ENCODE peak calls at places on chromosomes 2 and 18, in ten cellular contexts. X is IMR-90, O is BE2C, N is pancreas, J is HCT116, V is sigmoid colon, L is fibroblast of lung, M is psoas muscle, D is tibial artery, U is HepG2. T is an unnamed sample. For H3K36me3, the result is how much of the 10 kb centered on the place peaks cover.

GRCh38 chr2:110716959-110717645 is 15.3 kb upstream of the ACOXL start:
- DNase-seq in U (no peak), D (no peak), X (no peak), N (no peak), J (no peak), O (no peak), V (no peak), L (peak), M (no peak), T (no peak)

GRCh38 chr2:128378231-128379020 is 59.8 kb upstream of the HS6ST1 start:
- DNase-seq in L (no peak), X (no peak), V (peak), J (no peak), O (peak), M (no peak), U (no peak), N (peak), D (peak), T (no peak)

GRCh38 chr2:85998071-85998991 is 107.4 kb downstream of the POLR1A start:
- DNase-seq in U (no peak), M (peak), D (peak), J (no peak), O (no peak), L (peak), X (peak), N (no peak), V (peak), T (no peak)

GRCh38 chr2:50594233-50594632 is 437.7 kb downstream of the NRXN1 start:
- DNase-seq in J (no peak), O (no peak), V (no peak), N (no peak), L (no peak), U (no peak), M (no peak), D (no peak), X (no peak), T (no peak)

GRCh38 chr2:62292190-62292589 is 96.3 kb downstream of the B3GNT2 start:
- DNase-seq in U (peak), N (no peak), L (no peak), O (no peak), V (no peak), M (no peak), J (no peak), X (peak), D (no peak), T (peak)

GRCh38 chr2:11128258-11128951 is 26.9 kb upstream of the SLC66A3 start:
- DNase-seq in D (no peak), U (no peak), O (no peak), J (no peak), V (no peak), M (no peak), N (no peak), X (peak), L (peak), T (no peak)

GRCh38 chr2:178874529-178875240 is 67.5 kb upstream of the TTN start:
- DNase-seq in U (no peak), V (no peak), N (no peak), O (no peak), J (no peak), D (peak), M (no peak), X (no peak), L (no peak), T (no peak)

GRCh38 chr18:70423988-70424387 is 135.1 kb downstream of the SOCS6 start:
- DNase-seq in U (no peak), V (no peak), O (no peak), J (peak), N (no peak), L (no peak), D (no peak), X (no peak), M (no peak), T (no peak)

GRCh38 chr2:240896394-240896793 is 438 bp upstream of the MAB21L4 start:
- DNase-seq in D (no peak), L (no peak), V (no peak), O (no peak), M (no peak), X (no peak), J (no peak), N (no peak), U (no peak), T (no peak)

GRCh38 chr18:21112140-21112473 is 494 bp upstream of the ROCK1 start:
- DNase-seq in X (no peak), L (no peak), O (no peak), M (peak), N (no peak), V (no peak), U (no peak), J (no peak), D (no peak), T (no peak)

GRCh38 chr2:234996467-234997270 is 44.9 kb downstream of the SH3BP4 start:
- DNase-seq in J (no peak), O (no peak), U (peak), X (peak), N (no peak), D (no peak), L (peak), M (no peak), V (peak), T (peak)

GRCh38 chr2:137675584-137676327 is 288.5 kb upstream of the HNMT start:
- DNase-seq in U (no peak), O (no peak), N (no peak), J (no peak), D (no peak), X (no peak), L (no peak), V (no peak), M (no peak), T (no peak)

GRCh38 chr2:72325592-72326422 is 178.1 kb upstream of the CYP26B1 start:
- DNase-seq in M (no peak), O (peak), U (peak), J (no peak), L (peak), V (no peak), D (no peak), X (peak), N (no peak), T (no peak)

GRCh38 chr2:35495182-35495581 is 860.4 kb upstream of the CRIM1 start:
- DNase-seq in V (no peak), N (no peak), J (no peak), D (no peak), M (no peak), O (no peak), X (no peak), L (no peak), U (no peak), T (no peak)

GRCh38 chr2:20034821-20035220 is 16.6 kb downstream of the LAPTM4A start:
- DNase-seq in U (no peak), M (no peak), V (no peak), N (no peak), O (no peak), L (no peak), D (no peak), J (no peak), X (no peak), T (no peak)

GRCh38 chr18:32730620-32731021 is 42.2 kb downstream of the KLHL14 start:
- DNase-seq in M (no peak), D (no peak), O (no peak), N (no peak), J (no peak), X (no peak), U (no peak), L (no peak), V (no peak), T (no peak)

GRCh38 chr18:32734442-32734841 is 38.4 kb downstream of the KLHL14 start:
- DNase-seq in X (no peak), U (no peak), M (no peak), N (no peak), D (no peak), O (no peak), J (no peak), L (no peak), V (no peak), T (no peak)

GRCh38 chr18:32735781-32736180 is 37.0 kb downstream of the KLHL14 start:
- DNase-seq in L (peak), V (no peak), X (peak), J (no peak), U (peak), M (no peak), D (no peak), N (no peak), O (no peak), T (peak)

GRCh38 chr18:32732165-32732564 is 40.7 kb downstream of the KLHL14 start:
- DNase-seq in O (no peak), L (no peak), V (no peak), D (no peak), N (no peak), U (no peak), J (no peak), X (no peak), M (no peak), T (no peak)

DNA sequence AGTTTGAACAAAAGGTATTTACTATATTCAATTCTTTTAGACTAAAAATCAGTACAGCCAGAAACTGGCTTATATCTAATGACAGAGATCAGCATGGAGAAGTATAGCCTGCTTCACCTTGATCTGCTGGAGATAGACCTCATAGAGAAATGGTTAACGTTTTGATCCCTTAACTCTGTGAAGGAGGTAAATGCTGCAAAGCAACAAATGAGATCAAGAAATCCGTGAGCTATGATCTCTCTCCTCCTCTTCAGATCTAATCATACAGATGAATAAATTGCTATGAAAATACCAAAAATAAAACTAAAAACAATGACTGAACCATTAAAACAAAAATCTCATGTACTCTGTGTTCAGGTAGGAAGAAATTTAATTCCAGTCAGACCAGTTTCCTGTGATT is 42.8 kb downstream of the KLHL14 start:
- DNase-seq in M (no peak), J (no peak), L (no peak), X (no peak), U (no peak), V (no peak), O (no peak), D (no peak), N (no peak), T (no peak)
- H3K4me3 ChIP-seq in M (peak), J (no peak), L (no peak), X (no peak), U (no peak), V (peak), O (peak), D (peak), N (peak), T (peak)

GRCh38 chr2:151669585-151670081 is 64.6 kb downstream of the NEB start:
- DNase-seq in J (no peak), V (no peak), O (no peak), M (no peak), U (no peak), D (no peak), X (no peak), L (no peak), N (no peak), T (peak)

GRCh38 chr2:151670346-151670745 is 63.9 kb downstream of the NEB start:
- DNase-seq in U (no peak), J (no peak), D (no peak), X (no peak), O (no peak), N (no peak), V (no peak), L (no peak), M (no peak), T (no peak)

GRCh38 chr2:151665959-151666358 is 68.3 kb downstream of the NEB start:
- DNase-seq in D (no peak), X (no peak), O (no peak), U (no peak), N (no peak), M (no peak), J (no peak), V (no peak), L (no peak), T (no peak)

GRCh38 chr2:151671198-151671597 is 63.1 kb downstream of the NEB start:
- DNase-seq in N (no peak), L (no peak), X (no peak), D (no peak), U (no peak), V (no peak), J (no peak), M (no peak), O (no peak), T (no peak)

GRCh38 chr2:151668737-151669136 is 65.5 kb downstream of the NEB start:
- DNase-seq in D (no peak), X (no peak), J (no peak), O (no peak), N (no peak), M (no peak), U (no peak), V (no peak), L (no peak), T (no peak)
- TF ChIP-seq CTCF in D (no peak), X (no peak), J (no peak), O (no peak), N (no peak), M (no peak), U (peak), V (no peak), L (no peak), T (no peak)

GRCh38 chr2:161316686-161317085 is 8.5 kb downstream of the PSMD14 start:
- DNase-seq in D (no peak), M (no peak), V (no peak), L (peak), N (no peak), X (peak), O (no peak), U (no peak), J (no peak), T (no peak)
- H3K36me3 ChIP-seq in D (under half), M (under half), V (under half), L (under half), N (under half), X (under half), O (under half), U (under half), J (under half), T (under half)

DNA sequence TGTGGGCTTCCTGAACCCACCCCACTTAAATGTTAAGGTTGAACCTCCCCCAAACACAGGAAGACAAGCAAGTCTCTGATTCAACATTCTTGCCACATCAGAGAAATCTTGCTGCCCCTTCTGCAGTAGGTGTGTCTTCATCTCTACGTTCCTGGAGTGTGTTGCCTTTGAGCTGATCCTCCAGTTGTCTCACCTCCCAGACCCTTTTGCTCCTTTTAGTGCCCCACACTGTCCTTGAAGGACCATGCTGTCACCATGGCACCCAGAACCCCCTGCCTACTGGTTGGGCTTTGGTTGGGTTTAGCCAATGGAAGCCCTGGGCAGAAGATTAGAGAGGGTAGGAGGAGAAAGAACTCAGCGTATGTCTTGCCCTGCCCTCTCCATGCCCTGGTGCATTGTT is 10.7 kb downstream of the CAB39 start:
- DNase-seq in V (no peak), N (no peak), U (no peak), M (no peak), L (no peak), J (no peak), D (no peak), O (no peak), X (no peak), T (no peak)
- H3K4me3 ChIP-seq in V (no peak), N (no peak), U (no peak), M (no peak), L (no peak), J (no peak), D (no peak), O (no peak), X (no peak), T (no peak)

GRCh38 chr18:57434536-57435494 is at the start of gene ONECUT2:
- DNase-seq in X (peak), J (peak), M (peak), N (peak), U (peak), O (peak), L (peak), D (peak), V (peak), T (peak)
- TF ChIP-seq CTCF in X (no peak), J (no peak), M (no peak), N (no peak), U (peak), O (no peak), L (no peak), D (no peak), V (no peak), T (no peak)

GRCh38 chr2:27638023-27638637 is 9.3 kb downstream of the GPN1 start:
- DNase-seq in L (peak), N (no peak), M (no peak), X (peak), O (no peak), V (no peak), D (no peak), J (no peak), U (no peak), T (peak)
- H3K36me3 ChIP-seq in L (under half), N (half or more), M (under half), X (under half), O (half or more), V (half or more), D (half or more), J (half or more), U (under half), T (under half)

GRCh38 chr2:29596584-29596983 is 324.8 kb downstream of the ALK start:
- DNase-seq in O (no peak), V (no peak), M (no peak), L (no peak), N (no peak), X (no peak), D (no peak), U (no peak), J (no peak), T (no peak)
- H3K4me3 ChIP-seq in O (no peak), V (no peak), M (no peak), L (no peak), N (no peak), X (no peak), D (no peak), U (no peak), J (no peak), T (no peak)

DNA sequence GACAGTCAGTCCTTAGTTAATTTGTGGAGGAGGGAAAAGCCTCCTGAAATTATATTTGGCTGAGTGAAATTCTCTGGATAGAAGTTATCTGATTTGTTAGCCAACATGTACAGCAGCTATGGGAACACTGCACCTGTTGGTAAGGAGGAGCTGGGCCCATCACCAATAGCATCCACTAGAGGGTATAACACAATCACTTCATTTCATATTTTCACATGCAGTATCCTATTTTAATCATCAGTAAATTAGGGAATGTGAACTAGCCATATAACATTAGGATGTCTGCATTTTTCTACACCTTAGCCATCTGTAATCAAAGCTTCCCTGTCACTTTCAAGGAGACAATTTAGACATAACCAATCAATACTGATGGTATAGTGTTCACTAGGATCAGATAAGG is 818.4 kb upstream of the CDH2 start:
- DNase-seq in N (no peak), M (no peak), X (peak), L (peak), J (peak), D (no peak), U (no peak), O (no peak), V (no peak), T (no peak)
- TF ChIP-seq CTCF in N (no peak), M (no peak), X (peak), L (peak), J (peak), D (no peak), U (no peak), O (peak), V (no peak), T (peak)

T was measured in kidney epithelial cell.